ENCODE peak calls at places on chromosome 16, in four cellular contexts. One of them, this sample, is unnamed.

GRCh38 chr16:4115941-4116327 is 308 bp downstream of the ADCY9 start:
- ATAC-seq in HepG2: no peak
- ATAC-seq in upper lobe of left lung: no peak
- ATAC-seq in K562: no peak
- ATAC-seq in this sample: peak; percentile 40

GRCh38 chr16:81499576-81500380 is 55.2 kb downstream of the CMIP start:
- ATAC-seq in HepG2: no peak
- ATAC-seq in upper lobe of left lung: no peak
- ATAC-seq in K562: no peak
- ATAC-seq in this sample: no peak

GRCh38 chr16:85574672-85575475 is 38.2 kb upstream of the GSE1 start:
- ATAC-seq in HepG2: no peak
- ATAC-seq in upper lobe of left lung: no peak
- ATAC-seq in K562: no peak
- ATAC-seq in this sample: no peak

GRCh38 chr16:57892447-57893096 is 78.4 kb downstream of the CNGB1 start:
- ATAC-seq in HepG2: peak; percentile 38
- ATAC-seq in upper lobe of left lung: peak; percentile 39
- ATAC-seq in K562: peak; percentile 45
- ATAC-seq in this sample: no peak

GRCh38 chr16:59658572-59658971 is 924.5 kb upstream of the GOT2 start:
- ATAC-seq in HepG2: no peak
- ATAC-seq in upper lobe of left lung: no peak
- ATAC-seq in K562: no peak
- ATAC-seq in this sample: no peak

GRCh38 chr16:71627631-71628236 is 1.8 kb downstream of the MARVELD3 start:
- ATAC-seq in HepG2: no peak
- ATAC-seq in upper lobe of left lung: no peak
- ATAC-seq in K562: peak; percentile 19
- ATAC-seq in this sample: no peak

GRCh38 chr16:50001144-50001543 is 23.9 kb upstream of the CNEP1R1 start:
- ATAC-seq in HepG2: no peak
- ATAC-seq in upper lobe of left lung: no peak
- ATAC-seq in K562: no peak
- ATAC-seq in this sample: no peak

GRCh38 chr16:31458073-31458834 is 1.0 kb upstream of the ARMC5 start:
- ATAC-seq in HepG2: peak; percentile 77
- ATAC-seq in upper lobe of left lung: no peak
- ATAC-seq in K562: peak; percentile 31
- ATAC-seq in this sample: no peak

GRCh38 chr16:64403352-64403751 is 718.5 kb downstream of the CDH11 start:
- ATAC-seq in HepG2: no peak
- ATAC-seq in upper lobe of left lung: no peak
- ATAC-seq in K562: no peak
- ATAC-seq in this sample: no peak

GRCh38 chr16:31693733-31694132 is 166.0 kb downstream of the AHSP start:
- ATAC-seq in HepG2: no peak
- ATAC-seq in upper lobe of left lung: no peak
- ATAC-seq in K562: no peak
- ATAC-seq in this sample: no peak

GRCh38 chr16:59121411-59121810 is 387.3 kb upstream of the GOT2 start:
- ATAC-seq in HepG2: no peak
- ATAC-seq in upper lobe of left lung: no peak
- ATAC-seq in K562: no peak
- ATAC-seq in this sample: no peak

GRCh38 chr16:3092501-3092991 is 6.5 kb downstream of the ZSCAN10 start:
- ATAC-seq in HepG2: peak; percentile 61
- ATAC-seq in upper lobe of left lung: no peak
- ATAC-seq in K562: no peak
- ATAC-seq in this sample: no peak

GRCh38 chr16:48318630-48319029 is 66.6 kb downstream of the SIAH1 start:
- ATAC-seq in HepG2: no peak
- ATAC-seq in upper lobe of left lung: peak; percentile 70
- ATAC-seq in K562: no peak
- ATAC-seq in this sample: no peak

GRCh38 chr16:81595676-81596292 is 151.2 kb downstream of the CMIP start:
- ATAC-seq in HepG2: no peak
- ATAC-seq in upper lobe of left lung: no peak
- ATAC-seq in K562: no peak
- ATAC-seq in this sample: no peak

GRCh38 chr16:46765050-46765449 is 16.9 kb upstream of the MYLK3 start:
- ATAC-seq in HepG2: no peak
- ATAC-seq in upper lobe of left lung: no peak
- ATAC-seq in K562: no peak
- ATAC-seq in this sample: no peak

GRCh38 chr16:81238296-81239011 is at the start of gene BCO1:
- ATAC-seq in HepG2: peak; percentile 67
- ATAC-seq in upper lobe of left lung: peak; percentile 56
- ATAC-seq in K562: no peak
- ATAC-seq in this sample: peak; percentile 10

GRCh38 chr16:68734782-68735181 is 2.3 kb upstream of the CDH1 start:
- ATAC-seq in HepG2: no peak
- ATAC-seq in upper lobe of left lung: no peak
- ATAC-seq in K562: no peak
- ATAC-seq in this sample: no peak

GRCh38 chr16:6969594-6969993 is 363.1 kb upstream of the RBFOX1 start:
- ATAC-seq in HepG2: no peak
- ATAC-seq in upper lobe of left lung: no peak
- ATAC-seq in K562: no peak
- ATAC-seq in this sample: no peak

GRCh38 chr16:63302841-63303240 is 1266.6 kb upstream of the CDH8 start:
- ATAC-seq in HepG2: no peak
- ATAC-seq in upper lobe of left lung: no peak
- ATAC-seq in K562: no peak
- ATAC-seq in this sample: no peak

GRCh38 chr16:68893710-68894705 is 50.7 kb downstream of the TANGO6 start:
- ATAC-seq in HepG2: peak; percentile 78
- ATAC-seq in upper lobe of left lung: no peak
- ATAC-seq in K562: no peak
- ATAC-seq in this sample: no peak

GRCh38 chr16:70784692-70785317 is 16.2 kb downstream of the VAC14 start:
- ATAC-seq in HepG2: no peak
- ATAC-seq in upper lobe of left lung: no peak
- ATAC-seq in K562: no peak
- ATAC-seq in this sample: no peak

GRCh38 chr16:17510532-17510931 is 39.8 kb upstream of the XYLT1 start:
- ATAC-seq in HepG2: no peak
- ATAC-seq in upper lobe of left lung: no peak
- ATAC-seq in K562: no peak
- ATAC-seq in this sample: no peak

GRCh38 chr16:27020031-27020430 is 46.7 kb upstream of the C16orf82 start:
- ATAC-seq in HepG2: no peak
- ATAC-seq in upper lobe of left lung: no peak
- ATAC-seq in K562: no peak
- ATAC-seq in this sample: no peak

GRCh38 chr16:89993377-89993776 is 25.9 kb downstream of the DBNDD1 start:
- ATAC-seq in HepG2: no peak
- ATAC-seq in upper lobe of left lung: no peak
- ATAC-seq in K562: no peak
- ATAC-seq in this sample: no peak
- H3K9me3 ChIP-seq in HepG2: no peaks in the 10 kb centered on the region
- H3K9me3 ChIP-seq in upper lobe of left lung: no peaks in the 10 kb centered on the region
- H3K9me3 ChIP-seq in K562: peaks cover 47% of the 10 kb centered on the region
- H3K9me3 ChIP-seq in this sample: no peaks in the 10 kb centered on the region

GRCh38 chr16:11296706-11297491 is 15.8 kb upstream of the PRM1 start:
- ATAC-seq in HepG2: peak; percentile 80
- ATAC-seq in upper lobe of left lung: no peak
- ATAC-seq in K562: no peak
- ATAC-seq in this sample: no peak
- TF ChIP-seq EP300 in HepG2: peak; percentile 36
- TF ChIP-seq EP300 in upper lobe of left lung: no peak
- TF ChIP-seq EP300 in K562: no peak
- TF ChIP-seq EP300 in this sample: no peak

GRCh38 chr16:979859-980594 is 1.5 kb upstream of the SOX8 start:
- ATAC-seq in HepG2: peak; percentile 8
- ATAC-seq in upper lobe of left lung: no peak
- ATAC-seq in K562: no peak
- ATAC-seq in this sample: no peak
- H3K4me3 ChIP-seq in HepG2: peak overlapping the region; percentile 40
- H3K4me3 ChIP-seq in upper lobe of left lung: peak overlapping the region; percentile 60
- H3K4me3 ChIP-seq in K562: no peak overlapping the region
- H3K4me3 ChIP-seq in this sample: peak overlapping the region; percentile 59

GRCh38 chr16:74744566-74744965 is 30.1 kb downstream of the FA2H start:
- ATAC-seq in HepG2: no peak
- ATAC-seq in upper lobe of left lung: no peak
- ATAC-seq in K562: no peak
- ATAC-seq in this sample: no peak

GRCh38 chr16:74745109-74745615 is 29.5 kb downstream of the FA2H start:
- ATAC-seq in HepG2: no peak
- ATAC-seq in upper lobe of left lung: no peak
- ATAC-seq in K562: no peak
- ATAC-seq in this sample: no peak

GRCh38 chr16:74742051-74742481 is 32.6 kb downstream of the FA2H start:
- ATAC-seq in HepG2: no peak
- ATAC-seq in upper lobe of left lung: no peak
- ATAC-seq in K562: no peak
- ATAC-seq in this sample: no peak

GRCh38 chr16:74743045-74743667 is 31.5 kb downstream of the FA2H start:
- ATAC-seq in HepG2: peak; percentile 9
- ATAC-seq in upper lobe of left lung: no peak
- ATAC-seq in K562: peak; percentile 43
- ATAC-seq in this sample: no peak

GRCh38 chr16:74743668-74744299 is 30.8 kb downstream of the FA2H start:
- ATAC-seq in HepG2: peak; percentile 51
- ATAC-seq in upper lobe of left lung: peak; percentile 64
- ATAC-seq in K562: peak; percentile 90
- ATAC-seq in this sample: peak; percentile 23
- H3K9me3 ChIP-seq in HepG2: no peaks in the 10 kb centered on the region
- H3K9me3 ChIP-seq in upper lobe of left lung: no peaks in the 10 kb centered on the region
- H3K9me3 ChIP-seq in K562: no peaks in the 10 kb centered on the region
- H3K9me3 ChIP-seq in this sample: no peaks in the 10 kb centered on the region

GRCh38 chr16:83743720-83744119 is 64.1 kb upstream of the HSBP1 start:
- ATAC-seq in HepG2: no peak
- ATAC-seq in upper lobe of left lung: no peak
- ATAC-seq in K562: no peak
- ATAC-seq in this sample: no peak
- TF ChIP-seq EP300 in HepG2: no peak
- TF ChIP-seq EP300 in upper lobe of left lung: no peak
- TF ChIP-seq EP300 in K562: no peak
- TF ChIP-seq EP300 in this sample: no peak

GRCh38 chr16:54370653-54371052 is 84.1 kb upstream of the IRX3 start:
- ATAC-seq in HepG2: no peak
- ATAC-seq in upper lobe of left lung: no peak
- ATAC-seq in K562: peak; percentile 77
- ATAC-seq in this sample: no peak

GRCh38 chr16:54375056-54375455 is 88.5 kb upstream of the IRX3 start:
- ATAC-seq in HepG2: no peak
- ATAC-seq in upper lobe of left lung: no peak
- ATAC-seq in K562: no peak
- ATAC-seq in this sample: no peak

GRCh38 chr16:54374136-54374535 is 87.5 kb upstream of the IRX3 start:
- ATAC-seq in HepG2: no peak
- ATAC-seq in upper lobe of left lung: no peak
- ATAC-seq in K562: no peak
- ATAC-seq in this sample: no peak
- H3K4me3 ChIP-seq in HepG2: no peak overlapping the region
- H3K4me3 ChIP-seq in upper lobe of left lung: no peak overlapping the region
- H3K4me3 ChIP-seq in K562: no peak overlapping the region
- H3K4me3 ChIP-seq in this sample: no peak overlapping the region

GRCh38 chr16:35344012-35344762 is 1884.8 kb downstream of the TP53TG3F start:
- ATAC-seq in HepG2: no peak
- ATAC-seq in upper lobe of left lung: no peak
- ATAC-seq in K562: no peak
- ATAC-seq in this sample: no peak

GRCh38 chr16:35339337-35339736 is 1879.9 kb downstream of the TP53TG3F start:
- ATAC-seq in HepG2: no peak
- ATAC-seq in upper lobe of left lung: no peak
- ATAC-seq in K562: no peak
- ATAC-seq in this sample: no peak

GRCh38 chr16:35342012-35342411 is 1882.6 kb downstream of the TP53TG3F start:
- ATAC-seq in HepG2: no peak
- ATAC-seq in upper lobe of left lung: no peak
- ATAC-seq in K562: no peak
- ATAC-seq in this sample: no peak
- H3K9me3 ChIP-seq in HepG2: peaks cover 85% of the 10 kb centered on the region
- H3K9me3 ChIP-seq in upper lobe of left lung: peaks cover 10% of the 10 kb centered on the region
- H3K9me3 ChIP-seq in K562: no peaks in the 10 kb centered on the region
- H3K9me3 ChIP-seq in this sample: no peaks in the 10 kb centered on the region

DNA sequence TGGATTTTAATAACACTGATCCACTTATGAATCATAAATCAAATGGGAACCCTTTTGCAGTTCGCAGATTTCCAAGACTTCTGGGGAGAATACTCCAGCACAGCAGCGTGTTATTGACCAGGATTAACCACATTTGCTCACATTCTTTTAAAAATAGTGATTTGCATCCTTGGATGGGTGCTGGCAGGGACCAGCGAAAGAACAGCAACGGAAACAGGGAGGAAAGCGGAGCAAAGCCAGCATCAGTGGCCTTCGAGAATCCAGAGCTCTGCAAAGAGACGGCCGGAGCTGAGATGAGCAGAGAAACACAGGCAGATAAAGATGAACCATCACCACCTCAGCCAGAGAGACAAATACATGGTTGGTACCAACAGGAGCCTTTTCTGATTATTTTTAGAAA is 623.2 kb upstream of the ZFHX3 start:
- ATAC-seq in HepG2: no peak
- ATAC-seq in upper lobe of left lung: no peak
- ATAC-seq in K562: no peak
- ATAC-seq in this sample: no peak
- TF ChIP-seq EP300 in HepG2: no peak
- TF ChIP-seq EP300 in upper lobe of left lung: no peak
- TF ChIP-seq EP300 in K562: no peak
- TF ChIP-seq EP300 in this sample: no peak